ENCODE peak calls at places on chromosome 13, in five cellular contexts. Z is psoas muscle, X is AG04450, B is skeletal muscle cell, F is astrocyte. V is an unnamed sample.

GRCh38 chr13:59279024-59279423 is 884.7 kb downstream of the DIAPH3 start:
- DNase-seq in Z (no peak), X (no peak), B (no peak), F (peak), V (no peak)

GRCh38 chr13:48415516-48415915 is 2.6 kb upstream of the LPAR6 start:
- DNase-seq in Z (no peak), X (no peak), B (no peak), F (no peak), V (no peak)

GRCh38 chr13:55155046-55155445 is 1985.7 kb upstream of the PRR20A start:
- DNase-seq in Z (no peak), X (no peak), B (no peak), F (no peak), V (no peak)

GRCh38 chr13:72726721-72727416 is 560 bp downstream of the MZT1 start:
- DNase-seq in Z (peak), X (no peak), B (peak), F (no peak), V (no peak)

GRCh38 chr13:113273856-113274590 is 23.0 kb upstream of the LAMP1 start:
- DNase-seq in Z (no peak), X (no peak), B (peak), F (peak), V (no peak)

GRCh38 chr13:114069376-114070097 is 62.9 kb downstream of the RASA3 start:
- DNase-seq in Z (no peak), X (no peak), B (no peak), F (no peak), V (no peak)

GRCh38 chr13:24202215-24202614 is 41.7 kb downstream of the SPATA13 start:
- DNase-seq in Z (no peak), X (no peak), B (no peak), F (no peak), V (no peak)

GRCh38 chr13:113875829-113876228 is 12.0 kb upstream of the GAS6 start:
- DNase-seq in Z (no peak), X (no peak), B (no peak), F (no peak), V (no peak)

GRCh38 chr13:100273576-100273975 is 184.7 kb downstream of the PCCA start:
- DNase-seq in Z (no peak), X (no peak), B (no peak), F (no peak), V (no peak)

GRCh38 chr13:44142540-44142867 is 231.1 kb upstream of the SERP2 start:
- DNase-seq in Z (no peak), X (no peak), B (no peak), F (no peak), V (no peak)

GRCh38 chr13:60329221-60329983 is 67.6 kb upstream of the TDRD3 start:
- DNase-seq in Z (no peak), X (no peak), B (no peak), F (peak), V (no peak)

GRCh38 chr13:89925107-89925506 is 1422.4 kb upstream of the MIR17HG start:
- DNase-seq in Z (no peak), X (no peak), B (peak), F (peak), V (no peak)

GRCh38 chr13:37995052-37995451 is 125.5 kb upstream of the TRPC4 start:
- DNase-seq in Z (no peak), X (no peak), B (peak), F (peak), V (peak)

GRCh38 chr13:80336335-80336734 is 4.6 kb downstream of the SPRY2 start:
- DNase-seq in Z (no peak), X (no peak), B (no peak), F (peak), V (no peak)

GRCh38 chr13:80339578-80339840 is 1.4 kb downstream of the SPRY2 start:
- DNase-seq in Z (no peak), X (no peak), B (no peak), F (peak), V (no peak)

GRCh38 chr13:80337011-80337688 is 3.8 kb downstream of the SPRY2 start:
- DNase-seq in Z (no peak), X (no peak), B (no peak), F (no peak), V (no peak)

GRCh38 chr13:80338781-80339577 is 1.9 kb downstream of the SPRY2 start:
- DNase-seq in Z (peak), X (peak), B (peak), F (peak), V (no peak)

GRCh38 chr13:80337706-80338105 is 3.2 kb downstream of the SPRY2 start:
- DNase-seq in Z (no peak), X (no peak), B (no peak), F (peak), V (no peak)
- H3K4me3 ChIP-seq in Z (peak), X (peak), B (peak), F (peak), V (peak)

DNA sequence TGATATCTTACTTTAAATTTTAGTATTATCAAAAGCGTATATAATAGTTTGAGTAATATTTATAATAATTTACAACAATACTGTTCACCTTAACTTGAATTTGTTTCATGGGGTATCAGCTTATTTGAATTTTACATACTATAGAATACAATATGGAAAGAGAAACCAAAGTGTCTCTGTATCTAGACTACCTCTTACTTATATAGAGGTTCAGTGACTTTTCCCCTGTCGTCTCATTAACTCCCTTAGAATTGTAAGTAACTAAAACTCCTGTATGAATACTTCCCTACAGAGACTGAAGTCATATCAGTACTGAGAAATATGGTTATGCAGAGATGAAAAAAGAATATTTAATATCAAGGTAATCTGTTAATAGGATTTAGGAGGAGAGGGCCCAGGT is 26.8 kb downstream of the COG6 start:
- DNase-seq in Z (no peak), X (no peak), B (no peak), F (no peak), V (no peak)
- H3K4me3 ChIP-seq in Z (no peak), X (no peak), B (no peak), F (no peak), V (no peak)

DNA sequence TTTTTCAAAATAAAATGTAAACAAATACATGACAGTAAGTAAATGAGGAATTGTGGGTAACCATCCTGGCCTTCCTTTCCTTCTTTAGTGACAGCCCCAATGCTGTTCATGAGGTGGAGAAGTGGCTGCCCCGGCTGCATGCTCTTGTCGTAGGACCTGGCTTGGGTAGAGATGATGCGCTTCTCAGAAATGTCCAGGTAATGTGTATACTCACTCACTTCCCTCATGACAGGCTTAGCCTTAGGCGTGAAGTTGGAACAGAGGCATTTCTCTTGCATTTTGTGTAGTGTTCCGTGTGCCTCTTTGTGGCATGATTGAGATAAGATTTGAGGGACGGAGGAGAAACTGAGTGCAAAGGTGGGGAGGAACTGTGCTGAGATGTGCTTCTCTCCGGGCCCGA is 12.0 kb downstream of the NAXD start:
- DNase-seq in Z (no peak), X (no peak), B (no peak), F (no peak), V (no peak)
- H3K4me3 ChIP-seq in Z (no peak), X (no peak), B (no peak), F (no peak), V (no peak)

GRCh38 chr13:33319859-33320258 is 34.3 kb upstream of the STARD13 start:
- DNase-seq in Z (no peak), X (no peak), B (no peak), F (no peak), V (no peak)

GRCh38 chr13:33323766-33324525 is 38.4 kb upstream of the STARD13 start:
- DNase-seq in Z (no peak), X (no peak), B (no peak), F (peak), V (no peak)

GRCh38 chr13:33321686-33322473 is 36.3 kb upstream of the STARD13 start:
- DNase-seq in Z (no peak), X (no peak), B (no peak), F (no peak), V (no peak)

GRCh38 chr13:33322965-33323668 is 37.6 kb upstream of the STARD13 start:
- DNase-seq in Z (no peak), X (no peak), B (no peak), F (no peak), V (no peak)

DNA sequence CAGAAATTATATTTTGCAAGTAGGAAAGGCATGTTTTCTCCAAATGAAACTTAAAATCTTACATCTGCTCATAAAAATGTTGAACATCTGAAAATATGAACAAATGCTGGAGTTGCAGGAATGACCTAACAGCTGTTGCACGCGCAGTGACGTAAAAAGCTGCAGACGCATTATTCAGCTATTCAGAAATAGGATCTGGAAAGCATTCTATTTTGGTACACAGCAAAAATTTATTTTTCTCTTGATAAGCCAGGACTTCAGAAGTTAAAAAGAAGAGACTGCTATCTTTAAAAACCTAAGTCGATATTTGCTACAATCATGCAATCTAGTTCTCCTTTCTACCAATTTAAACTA is 36.9 kb upstream of the STARD13 start:
- DNase-seq in Z (peak), X (peak), B (peak), F (no peak), V (no peak)
- H3K4me3 ChIP-seq in Z (peak), X (peak), B (peak), F (no peak), V (no peak)

DNA sequence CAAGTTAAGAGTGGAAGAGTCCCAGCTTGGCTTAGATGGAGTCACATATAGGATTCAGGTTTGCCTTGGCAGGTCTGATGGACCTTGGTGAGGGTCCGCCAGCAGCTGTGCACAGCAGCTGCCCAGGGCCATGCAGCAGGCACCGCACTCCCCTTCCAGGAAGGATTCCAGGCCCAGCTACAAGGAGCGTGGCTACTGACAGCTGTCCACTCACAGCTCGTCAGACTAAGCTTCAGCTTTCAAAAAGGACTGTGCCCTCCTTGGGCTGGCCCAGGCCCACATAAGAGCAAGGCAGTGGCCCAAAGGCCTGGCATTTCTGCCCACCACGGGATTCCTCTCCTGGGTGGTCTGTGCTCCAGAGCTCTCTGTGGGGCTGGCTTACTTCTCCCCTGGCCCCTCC is 68.4 kb downstream of the ALOX5AP start:
- DNase-seq in Z (no peak), X (no peak), B (no peak), F (no peak), V (no peak)
- H3K4me3 ChIP-seq in Z (peak), X (no peak), B (no peak), F (no peak), V (no peak)

DNA sequence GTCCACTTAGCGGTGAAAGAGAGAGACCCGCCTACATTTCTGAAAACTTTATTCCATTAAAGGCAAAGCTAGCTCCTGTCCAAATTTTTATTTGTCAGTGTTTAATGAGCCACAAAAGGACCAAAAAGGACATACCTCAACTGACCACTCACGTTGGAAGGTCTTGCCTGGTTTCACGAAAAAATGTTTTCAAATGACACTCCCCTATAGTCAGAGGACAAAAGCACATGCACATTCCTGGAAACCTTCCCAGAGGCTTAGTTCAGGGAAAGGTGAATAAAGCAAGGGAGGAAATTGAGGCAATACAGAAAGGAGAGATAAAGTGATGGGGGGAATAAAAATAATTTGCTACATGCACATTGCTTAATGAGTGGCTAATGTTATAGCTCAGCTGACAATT is 55.6 kb downstream of the DOCK9 start:
- DNase-seq in Z (no peak), X (no peak), B (no peak), F (peak), V (no peak)
- H3K4me3 ChIP-seq in Z (no peak), X (no peak), B (no peak), F (no peak), V (no peak)

GRCh38 chr13:106098778-106099177 is 436.7 kb downstream of the EFNB2 start:
- DNase-seq in Z (no peak), X (no peak), B (no peak), F (no peak), V (no peak)
- H3K4me3 ChIP-seq in Z (no peak), X (no peak), B (no peak), F (no peak), V (no peak)

DNA sequence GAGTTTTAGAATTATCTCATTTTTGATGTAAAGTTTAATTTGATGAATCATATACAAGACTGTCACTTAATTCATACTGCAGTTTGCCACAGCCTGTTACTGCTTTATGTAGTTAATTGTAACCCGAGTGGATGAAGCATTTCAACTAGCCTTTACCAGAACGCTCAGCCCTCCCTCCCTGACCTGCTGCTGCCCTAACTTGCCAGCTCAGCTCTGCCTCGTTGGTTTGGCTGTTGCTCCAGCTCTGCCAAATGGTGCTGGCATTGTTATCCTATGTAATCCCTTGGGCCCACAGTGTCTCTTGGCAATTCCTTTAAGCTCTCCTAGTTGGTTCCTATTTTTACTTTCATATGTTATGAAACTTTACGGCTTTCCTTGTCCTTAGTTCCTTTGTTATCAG is 113.3 kb downstream of the LMO7 start:
- DNase-seq in Z (peak), X (no peak), B (peak), F (peak), V (no peak)
- H3K4me3 ChIP-seq in Z (no peak), X (no peak), B (no peak), F (no peak), V (no peak)

DNA sequence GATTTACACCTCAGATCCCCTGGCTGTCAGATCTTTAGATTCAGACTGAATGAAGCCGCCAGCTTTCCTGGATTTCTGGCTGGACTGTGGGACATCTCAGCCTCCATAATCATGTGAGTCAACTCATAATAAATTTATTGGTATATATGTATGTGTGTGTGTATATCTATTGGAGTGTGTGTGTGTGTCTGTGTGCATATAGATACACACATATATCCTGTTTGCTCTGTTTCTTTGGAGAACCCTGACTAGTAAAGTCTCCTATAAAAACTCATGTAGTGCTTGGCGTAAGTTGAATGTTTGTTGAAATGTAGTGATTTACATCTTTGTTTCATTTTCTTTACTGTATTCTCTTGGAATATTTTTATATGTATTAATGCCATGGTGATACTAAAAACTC is 499.5 kb upstream of the KLF12 start:
- DNase-seq in Z (no peak), X (no peak), B (no peak), F (no peak), V (no peak)
- H3K4me3 ChIP-seq in Z (no peak), X (no peak), B (no peak), F (no peak), V (no peak)

V was measured in HFF-Myc.